ENCODE peak calls at places on chromosome 22, in seven cellular contexts. One of them, this sample, is unnamed.

GRCh38 chr22:38652858-38653257 is 3.3 kb downstream of the FAM227A start:
- DNase-seq in neuronal stem cell: no peak
- DNase-seq in IMR-90: no peak
- DNase-seq in H9: no peak
- DNase-seq in mesendoderm: no peak
- DNase-seq in trophoblast cell: no peak
- DNase-seq in H1: no peak
- DNase-seq in this sample: no peak

GRCh38 chr22:42078469-42079318 is 806 bp upstream of the SMDT1 start:
- DNase-seq in neuronal stem cell: no peak
- DNase-seq in IMR-90: no peak
- DNase-seq in H9: peak; percentile 47
- DNase-seq in mesendoderm: no peak
- DNase-seq in trophoblast cell: no peak
- DNase-seq in H1: no peak
- DNase-seq in this sample: no peak

GRCh38 chr22:26660961-26661578 is 3.7 kb downstream of the MIAT start:
- DNase-seq in neuronal stem cell: peak; percentile 80
- DNase-seq in IMR-90: no peak
- DNase-seq in H9: no peak
- DNase-seq in mesendoderm: peak; percentile 82
- DNase-seq in trophoblast cell: no peak
- DNase-seq in H1: no peak
- DNase-seq in this sample: no peak

GRCh38 chr22:36383110-36383581 is 4.6 kb downstream of the MYH9 start:
- DNase-seq in neuronal stem cell: no peak
- DNase-seq in IMR-90: peak; percentile 94
- DNase-seq in H9: no peak
- DNase-seq in mesendoderm: no peak
- DNase-seq in trophoblast cell: no peak
- DNase-seq in H1: no peak
- DNase-seq in this sample: peak; percentile 87

GRCh38 chr22:27065259-27065658 is 407.9 kb downstream of the MIAT start:
- DNase-seq in neuronal stem cell: no peak
- DNase-seq in IMR-90: no peak
- DNase-seq in H9: no peak
- DNase-seq in mesendoderm: peak; percentile 59
- DNase-seq in trophoblast cell: no peak
- DNase-seq in H1: no peak
- DNase-seq in this sample: no peak

GRCh38 chr22:24686280-24686679 is 83.3 kb downstream of the GGT1 start:
- DNase-seq in neuronal stem cell: no peak
- DNase-seq in IMR-90: no peak
- DNase-seq in H9: no peak
- DNase-seq in mesendoderm: no peak
- DNase-seq in trophoblast cell: no peak
- DNase-seq in H1: no peak
- DNase-seq in this sample: no peak

GRCh38 chr22:40487663-40488249 is 117.4 kb downstream of the SGSM3 start:
- DNase-seq in neuronal stem cell: no peak
- DNase-seq in IMR-90: peak; percentile 47
- DNase-seq in H9: no peak
- DNase-seq in mesendoderm: no peak
- DNase-seq in trophoblast cell: no peak
- DNase-seq in H1: no peak
- DNase-seq in this sample: no peak

GRCh38 chr22:29259253-29259899 is 8.4 kb downstream of the RHBDD3 start:
- DNase-seq in neuronal stem cell: no peak
- DNase-seq in IMR-90: no peak
- DNase-seq in H9: peak; percentile 59
- DNase-seq in mesendoderm: peak; percentile 61
- DNase-seq in trophoblast cell: no peak
- DNase-seq in H1: no peak
- DNase-seq in this sample: no peak

GRCh38 chr22:25183959-25184619 is 15.6 kb upstream of the CRYBB3 start:
- DNase-seq in neuronal stem cell: no peak
- DNase-seq in IMR-90: no peak
- DNase-seq in H9: no peak
- DNase-seq in mesendoderm: no peak
- DNase-seq in trophoblast cell: no peak
- DNase-seq in H1: no peak
- DNase-seq in this sample: no peak

DNA sequence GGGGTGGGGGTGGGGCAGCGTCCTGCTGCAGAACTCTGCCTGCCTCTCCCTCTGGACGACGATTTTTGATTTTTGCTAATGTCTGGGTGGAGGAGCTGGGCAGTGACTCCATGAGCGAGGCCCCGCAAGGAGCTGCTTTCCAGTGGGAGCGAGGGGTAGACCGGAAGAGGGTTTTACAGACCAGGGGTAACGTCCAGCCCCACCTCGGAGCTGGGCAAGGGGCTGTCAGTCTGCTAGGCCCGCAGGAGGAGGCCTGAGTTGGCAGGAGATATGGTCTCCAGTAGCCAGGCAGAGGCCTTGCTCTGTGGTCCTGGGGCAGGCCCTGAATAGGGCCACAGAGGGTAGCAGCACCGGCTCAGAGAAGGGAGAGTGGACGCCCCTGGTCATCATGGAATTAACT is 9.0 kb downstream of the MAPK8IP2 start:
- DNase-seq in neuronal stem cell: no peak
- DNase-seq in IMR-90: no peak
- DNase-seq in H9: no peak
- DNase-seq in mesendoderm: no peak
- DNase-seq in trophoblast cell: no peak
- DNase-seq in H1: no peak
- DNase-seq in this sample: no peak
- H3K23ac ChIP-seq in neuronal stem cell: no peak overlapping the region
- H3K23ac ChIP-seq in IMR-90: no peak overlapping the region
- H3K23ac ChIP-seq in H9: no peak overlapping the region
- H3K23ac ChIP-seq in mesendoderm: no peak overlapping the region
- H3K23ac ChIP-seq in trophoblast cell: no peak overlapping the region
- H3K23ac ChIP-seq in H1: no peak overlapping the region
- H3K23ac ChIP-seq in this sample: no peak overlapping the region

GRCh38 chr22:33631777-33632176 is 288.5 kb downstream of the LARGE1 start:
- DNase-seq in neuronal stem cell: no peak
- DNase-seq in IMR-90: no peak
- DNase-seq in H9: no peak
- DNase-seq in mesendoderm: no peak
- DNase-seq in trophoblast cell: no peak
- DNase-seq in H1: no peak
- DNase-seq in this sample: no peak
- H3K23ac ChIP-seq in neuronal stem cell: no peak overlapping the region
- H3K23ac ChIP-seq in IMR-90: no peak overlapping the region
- H3K23ac ChIP-seq in H9: no peak overlapping the region
- H3K23ac ChIP-seq in mesendoderm: no peak overlapping the region
- H3K23ac ChIP-seq in trophoblast cell: no peak overlapping the region
- H3K23ac ChIP-seq in H1: no peak overlapping the region
- H3K23ac ChIP-seq in this sample: no peak overlapping the region

GRCh38 chr22:30889996-30890480 is 78.5 kb downstream of the MORC2 start:
- DNase-seq in neuronal stem cell: no peak
- DNase-seq in IMR-90: no peak
- DNase-seq in H9: no peak
- DNase-seq in mesendoderm: no peak
- DNase-seq in trophoblast cell: no peak
- DNase-seq in H1: no peak
- DNase-seq in this sample: no peak

GRCh38 chr22:30892286-30892685 is 76.3 kb downstream of the MORC2 start:
- DNase-seq in neuronal stem cell: no peak
- DNase-seq in IMR-90: no peak
- DNase-seq in H9: no peak
- DNase-seq in mesendoderm: no peak
- DNase-seq in trophoblast cell: no peak
- DNase-seq in H1: no peak
- DNase-seq in this sample: no peak

GRCh38 chr22:30890689-30891442 is 77.7 kb downstream of the MORC2 start:
- DNase-seq in neuronal stem cell: peak; percentile 26
- DNase-seq in IMR-90: peak; percentile 10
- DNase-seq in H9: peak; percentile 74
- DNase-seq in mesendoderm: peak; percentile 57
- DNase-seq in trophoblast cell: no peak
- DNase-seq in H1: no peak
- DNase-seq in this sample: peak; percentile 12

GRCh38 chr22:30891781-30892180 is 76.8 kb downstream of the MORC2 start:
- DNase-seq in neuronal stem cell: no peak
- DNase-seq in IMR-90: no peak
- DNase-seq in H9: no peak
- DNase-seq in mesendoderm: no peak
- DNase-seq in trophoblast cell: no peak
- DNase-seq in H1: no peak
- DNase-seq in this sample: no peak

DNA sequence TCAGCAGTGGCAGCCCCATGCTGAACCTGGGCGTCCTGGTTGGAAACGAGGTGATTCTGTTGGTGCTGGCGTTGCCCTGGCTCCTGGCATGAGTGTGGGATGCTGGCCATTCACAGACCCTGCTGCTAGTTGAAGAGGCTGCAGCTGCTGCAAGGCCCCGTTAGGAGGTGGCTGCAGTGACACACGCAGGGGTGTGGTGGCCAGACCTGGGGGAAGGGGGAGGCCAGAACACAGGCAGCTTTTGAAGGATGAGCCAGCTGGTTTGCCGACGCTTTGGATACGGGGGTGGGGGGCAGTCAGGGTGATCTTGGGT is 77.2 kb downstream of the MORC2 start:
- DNase-seq in neuronal stem cell: no peak
- DNase-seq in IMR-90: no peak
- DNase-seq in H9: no peak
- DNase-seq in mesendoderm: no peak
- DNase-seq in trophoblast cell: no peak
- DNase-seq in H1: no peak
- DNase-seq in this sample: no peak
- H3K23ac ChIP-seq in neuronal stem cell: peak overlapping the region; percentile 18
- H3K23ac ChIP-seq in IMR-90: no peak overlapping the region
- H3K23ac ChIP-seq in H9: no peak overlapping the region
- H3K23ac ChIP-seq in mesendoderm: no peak overlapping the region
- H3K23ac ChIP-seq in trophoblast cell: no peak overlapping the region
- H3K23ac ChIP-seq in H1: no peak overlapping the region
- H3K23ac ChIP-seq in this sample: no peak overlapping the region

GRCh38 chr22:44287121-44287693 is 25.5 kb downstream of the SHISAL1 start:
- DNase-seq in neuronal stem cell: no peak
- DNase-seq in IMR-90: no peak
- DNase-seq in H9: no peak
- DNase-seq in mesendoderm: no peak
- DNase-seq in trophoblast cell: no peak
- DNase-seq in H1: no peak
- DNase-seq in this sample: no peak
- H3K23ac ChIP-seq in neuronal stem cell: no peak overlapping the region
- H3K23ac ChIP-seq in IMR-90: no peak overlapping the region
- H3K23ac ChIP-seq in H9: no peak overlapping the region
- H3K23ac ChIP-seq in mesendoderm: no peak overlapping the region
- H3K23ac ChIP-seq in trophoblast cell: no peak overlapping the region
- H3K23ac ChIP-seq in H1: no peak overlapping the region
- H3K23ac ChIP-seq in this sample: no peak overlapping the region

DNA sequence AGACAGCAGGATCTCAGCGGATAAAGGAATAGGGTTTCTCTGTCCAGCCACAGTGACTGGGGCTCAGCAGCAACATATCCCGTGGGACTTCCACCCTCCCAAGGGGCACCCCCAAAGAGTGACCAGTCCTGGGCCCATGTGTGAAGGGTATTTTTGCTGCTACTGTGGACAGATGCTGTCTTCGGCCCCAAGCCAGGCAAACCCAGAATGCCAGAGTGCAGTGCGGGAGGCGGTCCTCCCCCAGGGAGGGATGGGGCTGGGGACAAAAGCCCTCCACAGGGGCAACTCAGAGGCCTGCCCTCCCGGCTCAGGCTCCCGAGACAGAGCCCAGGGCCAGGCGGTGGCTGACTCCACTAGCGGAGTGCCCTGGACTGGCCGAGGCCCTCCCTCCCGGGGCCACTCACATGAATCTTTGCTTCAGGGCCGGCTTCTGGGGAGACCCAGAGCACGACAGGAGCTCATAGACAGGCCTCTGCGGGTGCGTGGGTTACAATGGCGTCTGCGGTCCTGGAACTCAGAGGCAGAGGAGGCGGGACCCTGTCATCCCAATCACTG is 34.7 kb upstream of the WNT7B start:
- DNase-seq in neuronal stem cell: no peak
- DNase-seq in IMR-90: no peak
- DNase-seq in H9: no peak
- DNase-seq in mesendoderm: no peak
- DNase-seq in trophoblast cell: no peak
- DNase-seq in H1: no peak
- DNase-seq in this sample: no peak
- H3K23ac ChIP-seq in neuronal stem cell: peak overlapping the region; percentile 80
- H3K23ac ChIP-seq in IMR-90: no peak overlapping the region
- H3K23ac ChIP-seq in H9: no peak overlapping the region
- H3K23ac ChIP-seq in mesendoderm: no peak overlapping the region
- H3K23ac ChIP-seq in trophoblast cell: no peak overlapping the region
- H3K23ac ChIP-seq in H1: no peak overlapping the region
- H3K23ac ChIP-seq in this sample: no peak overlapping the region

This sample was measured in mesenchymal stem cell.